ENCODE peak calls at places on chromosome 19, in seven cellular contexts. G, A, D, C, S, Z and V are unnamed samples.
A peak's percentile ranks its signal among the peaks of the same experiment; 100 is the strongest.

GRCh38 chr19:29499921-29500590 is 25.7 kb upstream of the VSTM2B start:
- DNase-seq in G (no peak), A (no peak), D (no peak), C (no peak), S (no peak), Z (no peak), V (no peak)

GRCh38 chr19:44808463-44809371 is at the start of gene BCAM:
- DNase-seq in G (peak; percentile 39), A (peak; percentile 86), D (peak; percentile 50), C (peak; percentile 55), S (no peak), Z (peak; percentile 54), V (peak; percentile 33)

GRCh38 chr19:17419154-17419490 is 725 bp upstream of the MVB12A start:
- DNase-seq in G (no peak), A (no peak), D (no peak), C (peak; percentile 48), S (no peak), Z (no peak), V (no peak)

GRCh38 chr19:23406716-23407115 is 11.4 kb upstream of the ZNF91 start:
- DNase-seq in G (no peak), A (no peak), D (no peak), C (no peak), S (no peak), Z (no peak), V (no peak)

GRCh38 chr19:917323-918151 is at the start of gene KISS1R:
- DNase-seq in G (peak; percentile 82), A (no peak), D (no peak), C (no peak), S (no peak), Z (peak; percentile 12), V (peak; percentile 29)

GRCh38 chr19:45547965-45548609 is 36.5 kb downstream of the OPA3 start:
- DNase-seq in G (no peak), A (no peak), D (peak; percentile 58), C (peak; percentile 95), S (no peak), Z (peak; percentile 60), V (peak; percentile 68)

GRCh38 chr19:15378529-15379082 is 981 bp downstream of the AKAP8 start:
- DNase-seq in G (peak; percentile 21), A (peak; percentile 45), D (peak; percentile 44), C (peak; percentile 53), S (no peak), Z (peak; percentile 53), V (peak; percentile 61)

GRCh38 chr19:40571831-40572495 is 4.7 kb upstream of the SHKBP1 start:
- DNase-seq in G (no peak), A (no peak), D (no peak), C (no peak), S (no peak), Z (no peak), V (no peak)

GRCh38 chr19:13299838-13300237 is 149.6 kb downstream of the IER2 start:
- DNase-seq in G (no peak), A (no peak), D (no peak), C (no peak), S (no peak), Z (no peak), V (no peak)

GRCh38 chr19:17404621-17405249 is 695 bp downstream of the BST2 start:
- DNase-seq in G (no peak), A (no peak), D (no peak), C (no peak), S (no peak), Z (no peak), V (no peak)

GRCh38 chr19:28221736-28222135 is 991.2 kb downstream of the UQCRFS1 start:
- DNase-seq in G (no peak), A (no peak), D (no peak), C (no peak), S (no peak), Z (no peak), V (no peak)

GRCh38 chr19:3778104-3778867 is 6.3 kb upstream of the RAX2 start:
- DNase-seq in G (no peak), A (no peak), D (no peak), C (no peak), S (no peak), Z (no peak), V (no peak)

GRCh38 chr19:7326105-7326877 is 22.4 kb upstream of the ARHGEF18 start:
- DNase-seq in G (peak; percentile 59), A (no peak), D (peak; percentile 36), C (no peak), S (no peak), Z (peak; percentile 15), V (peak; percentile 18)

DNA sequence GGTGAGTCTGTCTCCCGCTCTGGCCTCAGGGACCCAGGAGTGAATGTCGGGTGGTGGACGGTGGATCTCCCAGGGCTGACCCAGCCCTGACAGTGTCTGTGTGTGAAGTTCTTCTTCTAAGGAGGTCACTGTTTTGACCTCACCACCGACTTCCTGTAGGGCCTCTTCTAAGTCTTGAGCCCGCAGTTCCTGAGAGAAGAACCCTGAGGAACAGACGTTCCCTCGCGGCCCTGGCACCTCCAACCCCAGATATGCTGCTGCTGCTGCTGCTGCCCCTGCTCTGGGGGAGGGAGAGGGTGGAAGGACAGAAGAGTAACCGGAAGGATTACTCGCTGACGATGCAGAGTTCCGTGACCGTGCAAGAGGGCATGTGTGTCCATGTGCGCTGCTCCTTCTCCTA is at the start of gene SIGLEC7:
- DNase-seq in G (no peak), A (peak; percentile 46), D (no peak), C (no peak), S (no peak), Z (no peak), V (no peak)
- H3K4me3 ChIP-seq in G (no peak within 1 kb of the TSS), A (no peak within 1 kb of the TSS), D (no peak within 1 kb of the TSS), C (no peak within 1 kb of the TSS), S (no peak within 1 kb of the TSS), Z (no peak within 1 kb of the TSS), V (no peak within 1 kb of the TSS)

GRCh38 chr19:11451327-11451941 is 16.0 kb downstream of the PRKCSH start:
- DNase-seq in G (no peak), A (no peak), D (no peak), C (no peak), S (no peak), Z (no peak), V (no peak)

GRCh38 chr19:11451942-11452813 is 16.7 kb downstream of the PRKCSH start:
- DNase-seq in G (peak; percentile 50), A (no peak), D (no peak), C (no peak), S (no peak), Z (no peak), V (no peak)

GRCh38 chr19:11452814-11453335 is 17.4 kb downstream of the PRKCSH start:
- DNase-seq in G (no peak), A (no peak), D (no peak), C (no peak), S (no peak), Z (no peak), V (no peak)

GRCh38 chr19:11456659-11457058 is 21.2 kb downstream of the PRKCSH start:
- DNase-seq in G (no peak), A (no peak), D (no peak), C (no peak), S (no peak), Z (no peak), V (no peak)

GRCh38 chr19:11453468-11454341 is 18.3 kb downstream of the PRKCSH start:
- DNase-seq in G (no peak), A (no peak), D (no peak), C (no peak), S (no peak), Z (no peak), V (no peak)
- TF ChIP-seq CTCF in G (peak; percentile 55), A (peak; percentile 31), D (peak; percentile 35), C (peak; percentile 64), S (peak; percentile 64), Z (peak; percentile 48), V (peak; percentile 47)

GRCh38 chr19:52070496-52070895 is 21.9 kb upstream of the ZNF432 start:
- DNase-seq in G (no peak), A (no peak), D (peak; percentile 70), C (no peak), S (no peak), Z (peak; percentile 12), V (peak; percentile 91)

GRCh38 chr19:52065399-52065798 is 16.8 kb upstream of the ZNF432 start:
- DNase-seq in G (no peak), A (no peak), D (no peak), C (no peak), S (no peak), Z (no peak), V (no peak)

GRCh38 chr19:52066258-52066866 is 17.7 kb upstream of the ZNF432 start:
- DNase-seq in G (no peak), A (no peak), D (no peak), C (no peak), S (no peak), Z (no peak), V (no peak)

DNA sequence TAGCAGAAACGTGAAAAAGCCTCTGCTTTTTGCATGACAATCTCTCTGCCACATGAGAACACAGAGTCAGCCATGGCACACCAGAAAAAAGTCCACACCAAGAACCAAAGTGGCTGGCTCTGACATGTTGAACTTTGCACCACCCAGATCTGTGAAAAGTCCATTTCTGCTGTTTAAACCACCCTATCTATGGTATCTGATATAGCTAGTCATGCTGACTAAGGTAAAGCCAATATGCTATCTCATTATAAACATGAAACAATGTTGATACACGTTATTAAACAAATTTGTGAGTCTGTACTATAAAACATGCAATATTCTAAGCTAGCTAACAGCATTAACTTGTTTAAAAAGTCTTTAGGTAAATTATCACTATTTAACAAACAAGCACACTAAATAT is 21.0 kb upstream of the ZNF432 start:
- DNase-seq in G (no peak), A (no peak), D (no peak), C (no peak), S (no peak), Z (no peak), V (no peak)
- H3K4me3 ChIP-seq in G (no peak overlapping the region), A (no peak overlapping the region), D (no peak overlapping the region), C (no peak overlapping the region), S (no peak overlapping the region), Z (no peak overlapping the region), V (no peak overlapping the region)

DNA sequence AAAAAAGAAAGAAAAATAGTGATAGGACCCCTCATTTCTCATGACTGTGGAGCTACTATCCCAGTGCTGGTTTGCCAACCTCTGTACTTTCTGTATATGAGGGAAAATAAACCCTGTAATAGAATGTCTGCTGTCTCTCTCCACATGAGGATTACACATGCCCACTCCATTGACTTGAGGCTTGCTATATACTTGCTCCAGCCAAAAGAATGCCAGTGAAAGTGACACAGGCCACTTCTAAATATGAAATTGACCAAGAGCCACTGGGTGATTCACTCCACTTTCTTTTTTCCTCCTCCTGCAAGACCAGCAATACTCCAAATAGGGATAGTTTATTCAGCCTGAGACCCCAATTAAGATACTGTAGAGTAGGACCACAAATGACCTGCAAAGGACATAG is 6.2 kb downstream of the THAP8 start:
- DNase-seq in G (no peak), A (no peak), D (no peak), C (no peak), S (no peak), Z (no peak), V (no peak)
- TF ChIP-seq CTCF in G (no peak), A (no peak), D (no peak), C (no peak), S (no peak), Z (no peak), V (no peak)